ENCODE peak calls at places on chromosomes 2 and 18, in nine cellular contexts. A is activated naive CD4-positive, alpha-beta T cell; P is osteoblast; Q is AG08395; L is stimulated activated CD4-positive, alpha-beta T cell treated with anti-CD3 and anti-CD28 coated beads, Interleukin-12 subunit alpha, Interleukin-12 subunit beta, amount 100 ng/mL, for 48 hours; S is HCT116; C is GM18507; K is breast epithelium; V is nephron progenitor cell. X is an unnamed sample.

GRCh38 chr2:1459727-1460126 is 46.5 kb downstream of the TPO start:
- DNase-seq in Q (no peak), S (no peak), A (no peak), C (no peak), V (no peak), K (no peak), P (no peak), L (no peak), X (no peak)

GRCh38 chr18:13756261-13756660 is 29.8 kb downstream of the RNMT start:
- DNase-seq in V (no peak), A (no peak), Q (no peak), S (no peak), L (no peak), P (no peak), C (no peak), K (no peak), X (no peak)

GRCh38 chr2:226691265-226691664 is 108.4 kb downstream of the IRS1 start:
- DNase-seq in S (no peak), L (no peak), C (no peak), Q (no peak), V (no peak), K (no peak), P (no peak), A (no peak), X (no peak)

GRCh38 chr2:94992360-94992759 is 33.1 kb upstream of the MAL start:
- DNase-seq in P (no peak), L (no peak), V (no peak), S (no peak), Q (no peak), A (no peak), C (no peak), K (no peak), X (no peak)

GRCh38 chr2:1704606-1705556 is 39.4 kb downstream of the PXDN start:
- DNase-seq in Q (no peak), L (no peak), S (no peak), P (peak; percentile 79), V (no peak), A (no peak), C (no peak), K (peak; percentile 37), X (no peak)

GRCh38 chr2:144890828-144891227 is 370.9 kb upstream of the ZEB2 start:
- DNase-seq in P (no peak), K (no peak), V (no peak), L (no peak), C (no peak), S (peak; percentile 37), A (no peak), Q (peak; percentile 13), X (no peak)

GRCh38 chr18:69957071-69957620 is 9.5 kb upstream of the CD226 start:
- DNase-seq in C (no peak), K (no peak), L (no peak), P (no peak), V (no peak), S (no peak), A (no peak), Q (no peak), X (no peak)

GRCh38 chr18:1392865-1393734 is 488.4 kb downstream of the ADCYAP1 start:
- DNase-seq in K (no peak), Q (no peak), C (no peak), P (no peak), L (no peak), S (no peak), A (no peak), V (no peak), X (no peak)

GRCh38 chr2:162058973-162059668 is 14.9 kb downstream of the DPP4 start:
- DNase-seq in S (no peak), Q (no peak), P (peak; percentile 27), C (peak; percentile 22), L (peak; percentile 40), V (no peak), A (no peak), K (no peak), X (no peak)

X was measured in NCI-H187.